ENCODE peak calls at places on chromosomes 7 and 10, in nine cellular contexts. I is pancreas; Z is stimulated activated CD4-positive, alpha-beta T cell treated with anti-CD3 and anti-CD28 coated beads, TNF-alpha, amount 100 ng/mL, for 24 hours; M is AG10803; X is amygdala; G is left cardiac atrium; D is AML-193; C is SK-N-SH; O is activated naive CD8-positive, alpha-beta T cell treated with anti-CD3 and anti-CD28 coated beads for 36 hours. K is an unnamed sample.

GRCh38 chr7:24372973-24373372 is 89.0 kb downstream of the NPY start:
- DNase-seq in I (no peak), Z (no peak), M (no peak), X (no peak), G (no peak), D (no peak), C (no peak), O (no peak), K (no peak)

GRCh38 chr10:49241365-49241764 is 53.2 kb upstream of the TMEM273 start:
- DNase-seq in I (no peak), Z (no peak), M (no peak), X (no peak), G (no peak), D (no peak), C (no peak), O (no peak), K (no peak)

GRCh38 chr10:76922666-76923065 is 714.9 kb downstream of the KCNMA1 start:
- DNase-seq in I (no peak), Z (no peak), M (peak), X (no peak), G (no peak), D (no peak), C (no peak), O (no peak), K (no peak)

GRCh38 chr10:124743188-124744046 is 761 bp downstream of the FAM53B start:
- DNase-seq in I (peak), Z (no peak), M (peak), X (no peak), G (peak), D (no peak), C (peak), O (peak), K (peak)

GRCh38 chr10:78964952-78965633 is 103.7 kb upstream of the ZMIZ1 start:
- DNase-seq in I (peak), Z (no peak), M (no peak), X (no peak), G (no peak), D (no peak), C (peak), O (no peak), K (no peak)

GRCh38 chr7:30155481-30155880 is 20.7 kb downstream of the MTURN start:
- DNase-seq in I (no peak), Z (no peak), M (no peak), X (no peak), G (no peak), D (no peak), C (no peak), O (no peak), K (no peak)

GRCh38 chr10:34260904-34261303 is 554.2 kb downstream of the PARD3 start:
- DNase-seq in I (no peak), Z (no peak), M (no peak), X (no peak), G (no peak), D (no peak), C (no peak), O (no peak), K (no peak)

GRCh38 chr7:100896743-100897051 is 1.0 kb upstream of the ACHE start:
- DNase-seq in I (no peak), Z (no peak), M (no peak), X (no peak), G (no peak), D (no peak), C (no peak), O (no peak), K (no peak)

GRCh38 chr10:71080381-71081228 is 131.8 kb upstream of the UNC5B start:
- DNase-seq in I (no peak), Z (no peak), M (no peak), X (no peak), G (no peak), D (no peak), C (no peak), O (no peak), K (no peak)

K was measured in activated CD4-positive, alpha-beta T cell treated with anti-CD3 and anti-CD28 coated beads for 48 hours.